ENCODE peak calls at places on chromosomes 2 and 18, in seven cellular contexts. J is AG04449, B is heart right ventricle, R is ovary, D is body of pancreas, L is cardiac muscle cell, O is heart left ventricle. C is an unnamed sample.

GRCh38 chr2:178414266-178415247 is 36.4 kb downstream of the PRKRA start:
- DNase-seq in J (peak), R (peak), B (peak), O (peak), D (peak), L (peak), C (peak)

GRCh38 chr2:68837861-68838341 is 33.3 kb downstream of the BMP10 start:
- DNase-seq in O (no peak), L (peak), J (peak), R (no peak), B (no peak), D (no peak), C (peak)

GRCh38 chr2:219010162-219010756 is 17.0 kb upstream of the CRYBA2 start:
- DNase-seq in R (no peak), B (no peak), L (no peak), J (no peak), O (no peak), D (peak), C (no peak)

GRCh38 chr2:161122772-161123530 is 37.3 kb upstream of the TANK start:
- DNase-seq in B (no peak), O (peak), J (peak), L (peak), D (peak), R (peak), C (peak)

GRCh38 chr2:7825591-7826312 is 856.1 kb upstream of the ID2 start:
- DNase-seq in L (no peak), D (peak), J (no peak), O (no peak), B (no peak), R (no peak), C (no peak)

GRCh38 chr2:95062716-95063400 is 37.4 kb downstream of the MAL start:
- DNase-seq in O (no peak), R (no peak), B (no peak), D (no peak), L (no peak), J (no peak), C (no peak)

GRCh38 chr2:15798716-15799431 is 141.5 kb upstream of the MYCN start:
- DNase-seq in J (no peak), B (no peak), R (no peak), O (no peak), L (no peak), D (no peak), C (no peak)

GRCh38 chr2:1749489-1749748 is 5.1 kb upstream of the PXDN start:
- DNase-seq in R (peak), B (no peak), J (no peak), L (no peak), D (no peak), O (peak), C (no peak)

GRCh38 chr2:121001641-121002040 is 266.0 kb downstream of the GLI2 start:
- DNase-seq in J (no peak), L (no peak), O (no peak), B (no peak), D (no peak), R (no peak), C (no peak)

GRCh38 chr18:58267493-58267892 is 223.5 kb downstream of the NEDD4L start:
- DNase-seq in D (no peak), O (no peak), J (no peak), R (no peak), B (no peak), L (no peak), C (no peak)

GRCh38 chr2:14752294-14752693 is 119.8 kb downstream of the LRATD1 start:
- DNase-seq in L (no peak), R (no peak), B (no peak), O (no peak), D (no peak), J (no peak), C (no peak)

GRCh38 chr2:240932001-240932723 is 26.0 kb downstream of the CROCC2 start:
- DNase-seq in R (peak), O (no peak), J (no peak), D (peak), B (no peak), L (no peak), C (no peak)

GRCh38 chr2:119517433-119517832 is 6.8 kb downstream of the SCTR start:
- DNase-seq in B (peak), D (peak), O (peak), R (no peak), L (peak), J (no peak), C (no peak)

GRCh38 chr2:27638023-27638637 is 9.3 kb downstream of the GPN1 start:
- DNase-seq in J (no peak), L (no peak), O (no peak), D (no peak), R (no peak), B (no peak), C (no peak)

GRCh38 chr2:42339191-42339912 is 21.7 kb downstream of the COX7A2L start:
- DNase-seq in D (no peak), J (no peak), L (no peak), B (no peak), R (no peak), O (no peak), C (no peak)

GRCh38 chr2:94869552-94870391 is 1.5 kb upstream of the TEKT4 start:
- DNase-seq in R (no peak), D (no peak), J (no peak), L (no peak), B (no peak), O (no peak), C (no peak)

GRCh38 chr2:217331577-217332139 is 471.8 kb upstream of the TNP1 start:
- DNase-seq in D (peak), B (no peak), L (peak), O (no peak), R (no peak), J (peak), C (peak)

GRCh38 chr2:202154613-202155281 is 81.7 kb downstream of the KIAA2012 start:
- DNase-seq in D (no peak), R (no peak), B (no peak), O (no peak), J (no peak), L (no peak), C (no peak)

GRCh38 chr2:68736086-68736485 is 1.5 kb downstream of the ARHGAP25 start:
- DNase-seq in O (no peak), L (no peak), D (no peak), R (no peak), J (no peak), B (no peak), C (no peak)

GRCh38 chr18:78123926-78124797 is 855.5 kb upstream of the SALL3 start:
- DNase-seq in R (no peak), J (no peak), D (no peak), B (no peak), O (no peak), L (no peak), C (no peak)

GRCh38 chr2:86221066-86221684 is 21.9 kb downstream of the MRPL35 start:
- DNase-seq in D (peak), O (no peak), L (peak), R (peak), B (no peak), J (no peak), C (no peak)

GRCh38 chr2:119126650-119127049 is 31.9 kb downstream of the C1QL2 start:
- DNase-seq in L (peak), J (no peak), D (peak), O (no peak), B (peak), R (no peak), C (no peak)

GRCh38 chr18:48859311-48860275 is 91.2 kb downstream of the SMAD7 start:
- DNase-seq in L (no peak), R (peak), B (no peak), O (peak), D (no peak), J (no peak), C (no peak)

GRCh38 chr2:233658610-233659009 is 13.1 kb upstream of the UGT1A9 start:
- DNase-seq in J (no peak), D (no peak), R (no peak), L (no peak), B (no peak), O (no peak), C (no peak)

GRCh38 chr2:146235158-146235557 is 1609.7 kb upstream of the ACVR2A start:
- DNase-seq in O (no peak), B (no peak), R (no peak), L (no peak), J (no peak), D (no peak), C (no peak)

GRCh38 chr2:70471129-70471528 is 82.5 kb downstream of the TGFA start:
- DNase-seq in B (no peak), R (no peak), J (no peak), O (no peak), L (no peak), D (no peak), C (no peak)

GRCh38 chr2:101030866-101031554 is 28.9 kb downstream of the RPL31 start:
- DNase-seq in R (no peak), O (peak), J (no peak), B (no peak), L (no peak), D (peak), C (no peak)

GRCh38 chr2:170986566-170987258 is 57.7 kb downstream of the GORASP2 start:
- DNase-seq in B (no peak), R (no peak), L (no peak), O (no peak), D (no peak), J (no peak), C (no peak)

GRCh38 chr2:86592547-86593230 is 29.4 kb upstream of the CHMP3 start:
- DNase-seq in L (peak), B (no peak), O (no peak), R (no peak), J (no peak), D (no peak), C (no peak)

GRCh38 chr2:237309416-237309815 is 104.5 kb downstream of the COL6A3 start:
- DNase-seq in D (no peak), J (no peak), L (no peak), O (no peak), B (no peak), R (no peak), C (no peak)

GRCh38 chr2:23524261-23524706 is 139.3 kb downstream of the KLHL29 start:
- DNase-seq in O (no peak), D (peak), L (no peak), J (no peak), B (no peak), R (peak), C (peak)

GRCh38 chr2:174484573-174484972 is 2.3 kb downstream of the GPR155 start:
- DNase-seq in B (no peak), J (no peak), R (no peak), L (no peak), O (no peak), D (no peak), C (no peak)
- H3K4me3 ChIP-seq in B (no peak), J (no peak), R (no peak), L (no peak), O (no peak), D (no peak), C (no peak)

GRCh38 chr2:117775820-117776219 is 38.7 kb upstream of the DDX18 start:
- DNase-seq in O (no peak), L (no peak), B (no peak), J (no peak), R (no peak), D (no peak), C (no peak)

GRCh38 chr2:117776888-117777287 is 37.6 kb upstream of the DDX18 start:
- DNase-seq in R (no peak), J (no peak), L (no peak), O (no peak), D (no peak), B (no peak), C (no peak)

GRCh38 chr2:117774716-117775115 is 39.8 kb upstream of the DDX18 start:
- DNase-seq in J (no peak), O (no peak), B (no peak), R (no peak), D (no peak), L (no peak), C (peak)

GRCh38 chr2:117770696-117771095 is 43.8 kb upstream of the DDX18 start:
- DNase-seq in D (no peak), R (no peak), O (no peak), L (no peak), B (no peak), J (no peak), C (no peak)

GRCh38 chr2:117771969-117772630 is 42.4 kb upstream of the DDX18 start:
- DNase-seq in O (no peak), R (no peak), B (no peak), D (no peak), J (no peak), L (peak), C (peak)
- TF ChIP-seq CTCF in O (no peak), R (no peak), B (peak), D (peak), J (no peak), L (peak), C (no peak)

GRCh38 chr2:110837421-110838409 is 105.3 kb downstream of the ACOXL start:
- DNase-seq in L (no peak), R (no peak), B (no peak), O (no peak), J (no peak), D (no peak), C (no peak)
- H3K4me3 ChIP-seq in L (no peak), R (no peak), B (no peak), O (no peak), J (no peak), D (no peak), C (no peak)

GRCh38 chr2:47016172-47016913 is 100.7 kb upstream of the MCFD2 start:
- DNase-seq in B (no peak), D (no peak), L (peak), O (no peak), R (no peak), J (peak), C (peak)
- TF ChIP-seq CTCF in B (no peak), D (no peak), L (no peak), O (no peak), R (no peak), J (peak), C (peak)

DNA sequence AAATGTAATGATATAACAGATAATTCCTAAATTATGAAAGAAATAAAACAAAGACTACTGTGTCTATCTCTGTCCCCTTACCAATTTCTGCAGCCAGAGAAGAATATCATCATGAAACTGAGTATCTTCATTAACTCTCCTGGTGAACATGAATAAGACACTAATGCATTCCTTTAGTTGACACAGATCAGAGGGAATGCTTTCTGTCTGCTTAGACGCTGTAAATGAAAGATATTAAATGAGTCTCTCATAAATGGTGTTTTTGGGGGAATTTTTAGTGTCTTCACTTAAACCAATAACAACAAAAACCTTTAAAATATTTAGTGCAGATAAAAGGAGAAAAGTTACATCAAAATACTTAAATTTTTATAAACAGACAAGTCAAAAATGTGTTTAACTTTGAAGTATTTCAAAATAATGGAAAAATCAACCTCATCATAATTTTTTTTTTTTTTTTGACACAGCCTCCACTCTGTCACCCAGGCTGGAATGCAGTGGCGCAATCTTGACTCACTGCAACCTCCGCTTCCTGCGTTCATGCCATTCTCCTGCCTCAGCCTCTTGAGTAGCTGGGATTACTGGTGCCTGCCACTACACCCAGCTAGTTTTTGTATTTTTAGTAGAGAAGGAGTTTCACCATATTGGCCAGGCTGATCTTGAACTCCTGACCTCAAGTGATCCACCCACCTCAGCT is 16.0 kb downstream of the EPG5 start:
- DNase-seq in L (peak), R (no peak), J (peak), D (no peak), O (peak), B (no peak), C (no peak)
- H3K4me3 ChIP-seq in L (no peak), R (no peak), J (no peak), D (no peak), O (no peak), B (no peak), C (no peak)

C was measured in HFF-Myc.